ENCODE peak calls at places on chromosomes 7 and 10, in nine cellular contexts. P is psoas muscle, O is GM12865, V is bronchial epithelial cell, Y is HCT116, B is GM10248, R is astrocyte of the spinal cord, K is RWPE1, Z is neural progenitor cell. H is an unnamed sample.

GRCh38 chr10:87594864-87595263 is 64.8 kb upstream of the PAPSS2 start:
- DNase-seq in V (no peak), B (no peak), Z (no peak), O (no peak), Y (no peak), P (no peak), R (no peak), K (no peak), H (no peak)

GRCh38 chr10:30820282-30820991 is 190.9 kb upstream of the LYZL2 start:
- DNase-seq in Z (no peak), R (peak; percentile 90), K (no peak), Y (no peak), B (no peak), P (no peak), V (no peak), O (no peak), H (no peak)

GRCh38 chr7:132576723-132577089 is 436 bp upstream of the PLXNA4 start:
- DNase-seq in V (no peak), Z (peak; percentile 54), R (no peak), B (no peak), O (no peak), P (no peak), K (no peak), Y (no peak), H (no peak)

GRCh38 chr7:121328508-121329459 is at the start of gene WNT16:
- DNase-seq in Y (peak; percentile 74), R (no peak), Z (peak; percentile 74), B (peak; percentile 24), P (no peak), V (no peak), O (no peak), K (no peak), H (peak; percentile 44)

GRCh38 chr10:31770307-31770902 is 158.2 kb downstream of the ARHGAP12 start:
- DNase-seq in V (no peak), R (no peak), K (no peak), Z (peak; percentile 48), B (peak; percentile 75), Y (no peak), O (peak; percentile 67), P (peak; percentile 36), H (no peak)

GRCh38 chr7:901388-902154 is 25.2 kb downstream of the GET4 start:
- DNase-seq in B (peak; percentile 87), K (peak; percentile 99), Z (peak; percentile 96), Y (peak; percentile 76), V (peak; percentile 67), O (peak; percentile 76), P (peak; percentile 80), R (peak; percentile 78), H (no peak)

GRCh38 chr10:34985823-34986222 is 104.3 kb downstream of the CUL2 start:
- DNase-seq in Z (peak; percentile 51), Y (no peak), R (no peak), V (no peak), B (no peak), O (no peak), P (no peak), K (no peak), H (no peak)

GRCh38 chr7:35781200-35781701 is 19.6 kb upstream of the SEPTIN7 start:
- DNase-seq in R (no peak), V (no peak), Y (no peak), P (no peak), K (no peak), B (no peak), O (no peak), Z (no peak), H (no peak)

GRCh38 chr10:89242340-89242680 is 9.3 kb downstream of the LIPA start:
- DNase-seq in Z (peak; percentile 77), B (no peak), R (no peak), K (no peak), V (peak; percentile 42), O (peak; percentile 13), Y (no peak), P (no peak), H (no peak)

GRCh38 chr10:23095966-23096813 is 811 bp downstream of the MSRB2 start:
- DNase-seq in K (peak; percentile 41), Y (no peak), V (peak; percentile 35), R (peak; percentile 69), Z (peak; percentile 54), O (peak; percentile 67), B (peak; percentile 45), P (peak; percentile 39), H (peak; percentile 24)

GRCh38 chr7:7972927-7973594 is 4.5 kb downstream of the GLCCI1 start:
- DNase-seq in K (no peak), B (no peak), O (no peak), R (no peak), V (no peak), P (no peak), Y (no peak), Z (no peak), H (no peak)

GRCh38 chr10:57844387-57844998 is 423.2 kb downstream of the IPMK start:
- DNase-seq in B (no peak), Z (no peak), V (no peak), P (no peak), Y (no peak), K (no peak), O (no peak), R (no peak), H (no peak)

GRCh38 chr7:138246391-138246790 is 170.1 kb downstream of the AKR1D1 start:
- DNase-seq in B (no peak), Y (no peak), K (no peak), Z (peak; percentile 41), R (no peak), V (no peak), O (no peak), P (no peak), H (no peak)

GRCh38 chr7:138245682-138246081 is 169.4 kb downstream of the AKR1D1 start:
- DNase-seq in R (no peak), Y (no peak), B (no peak), V (peak; percentile 35), K (no peak), O (no peak), P (no peak), Z (no peak), H (no peak)

GRCh38 chr7:138245216-138245615 is 169.0 kb downstream of the AKR1D1 start:
- DNase-seq in Z (no peak), B (no peak), Y (no peak), O (no peak), P (no peak), K (no peak), R (no peak), V (no peak), H (no peak)

GRCh38 chr7:138244606-138245005 is 168.3 kb downstream of the AKR1D1 start:
- DNase-seq in B (no peak), Y (no peak), K (no peak), R (no peak), O (no peak), V (no peak), P (no peak), Z (peak; percentile 6), H (no peak)

GRCh38 chr7:138243430-138243829 is 167.2 kb downstream of the AKR1D1 start:
- DNase-seq in V (peak; percentile 14), B (no peak), Z (peak; percentile 95), K (no peak), Y (no peak), P (no peak), O (no peak), R (peak; percentile 25), H (no peak)
- TF ChIP-seq CTCF in V (no peak), B (no peak), Z (no peak), K (no peak), Y (no peak), P (no peak), O (no peak), R (no peak), H (no peak)

DNA sequence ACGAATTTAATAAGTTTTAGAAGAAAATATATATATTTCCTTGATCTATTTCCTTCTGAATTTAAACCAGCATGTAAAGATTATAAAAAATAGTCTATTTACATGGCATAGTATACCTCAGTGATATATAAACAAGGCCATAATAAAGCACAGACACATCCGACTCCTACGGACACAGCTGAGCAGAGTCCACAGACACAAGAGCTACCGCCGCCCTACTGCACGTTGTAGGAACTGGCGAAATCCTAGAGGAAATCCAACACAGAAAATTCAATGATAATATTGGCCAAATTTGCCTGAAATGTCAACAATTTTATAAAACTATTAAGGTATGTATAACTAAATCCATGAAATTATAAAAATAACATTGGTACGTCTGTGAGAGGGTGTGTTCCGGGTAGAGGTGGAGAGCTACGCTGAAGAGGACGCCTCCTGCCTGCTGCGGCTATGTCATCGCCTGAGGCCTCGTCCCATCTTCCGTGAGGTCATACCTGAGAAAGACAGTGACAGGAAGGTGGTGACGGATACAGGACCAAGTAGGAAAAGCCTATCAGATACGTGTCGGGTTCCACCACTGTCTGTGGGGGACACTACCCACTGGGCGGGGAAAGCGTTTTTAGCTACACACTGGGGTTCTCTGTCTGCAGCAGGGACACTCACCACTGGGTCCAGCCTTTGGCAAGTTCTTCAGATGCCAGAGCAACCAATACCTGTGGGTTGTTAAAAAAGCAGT is 29.3 kb upstream of the NCAPG2 start:
- DNase-seq in B (no peak), O (no peak), K (no peak), Y (no peak), Z (no peak), V (no peak), P (no peak), R (no peak), H (no peak)
- TF ChIP-seq CTCF in B (no peak), O (no peak), K (no peak), Y (peak; percentile 18), Z (peak; percentile 15), V (no peak), P (no peak), R (no peak), H (no peak)

GRCh38 chr7:42691030-42691639 is 220.7 kb downstream of the C7orf25 start:
- DNase-seq in R (peak; percentile 72), Z (peak; percentile 79), O (peak; percentile 20), V (peak; percentile 70), Y (peak; percentile 10), P (no peak), K (peak; percentile 51), B (no peak), H (no peak)
- TF ChIP-seq CTCF in R (peak; percentile 77), Z (peak; percentile 76), O (peak; percentile 40), V (peak; percentile 73), Y (peak; percentile 47), P (peak; percentile 31), K (peak; percentile 79), B (peak; percentile 12), H (no peak)

DNA sequence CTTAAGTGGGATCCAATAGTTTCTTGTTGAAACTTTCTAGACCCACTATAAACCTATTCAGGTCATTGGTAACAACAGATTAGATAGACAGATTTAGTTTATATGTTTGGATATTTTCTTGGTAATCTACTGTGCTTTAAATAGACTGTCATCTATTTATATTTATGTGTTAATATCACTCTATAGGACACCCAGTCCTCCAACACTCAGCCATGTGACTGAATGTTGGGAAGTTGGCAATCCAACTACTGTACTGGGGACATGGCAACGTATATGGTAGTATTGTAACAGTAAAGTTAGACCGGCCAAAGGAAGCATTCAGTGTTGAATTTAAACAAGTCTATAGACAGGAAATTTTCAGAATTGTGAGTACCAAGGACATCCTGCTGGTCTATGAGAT is 42.6 kb upstream of the HECTD2 start:
- DNase-seq in K (no peak), O (no peak), R (no peak), Z (no peak), P (no peak), B (no peak), Y (no peak), V (no peak), H (no peak)
- TF ChIP-seq CTCF in K (no peak), O (no peak), R (no peak), Z (no peak), P (no peak), B (no peak), Y (no peak), V (no peak), H (no peak)

H was measured in activated B cell treated with CpG ODN at 0.5 μM for 24 hours.